ENCODE peak calls at places on chromosomes 1 and 21, in eight cellular contexts. V, A, R, Z, K, W, N and U are unnamed samples.

GRCh38 chr1:62716397-62716796 is 28.2 kb upstream of the DOCK7 start:
- DNase-seq in V (peak), A (no peak), R (no peak), Z (no peak), K (no peak), W (no peak), N (no peak), U (no peak)

GRCh38 chr21:38662224-38662568 is 143.5 kb upstream of the ETS2 start:
- DNase-seq in V (no peak), A (no peak), R (no peak), Z (no peak), K (no peak), W (no peak), N (no peak), U (no peak)

GRCh38 chr1:158371188-158371953 is 17.7 kb downstream of the CD1E start:
- DNase-seq in V (no peak), A (no peak), R (no peak), Z (no peak), K (no peak), W (no peak), N (no peak), U (no peak)

GRCh38 chr1:25977816-25978215 is 20.0 kb downstream of the PAFAH2 start:
- DNase-seq in V (no peak), A (no peak), R (no peak), Z (no peak), K (no peak), W (no peak), N (no peak), U (no peak)

GRCh38 chr1:180193371-180194047 is 36.6 kb upstream of the LHX4 start:
- DNase-seq in V (no peak), A (no peak), R (peak), Z (no peak), K (no peak), W (no peak), N (no peak), U (no peak)

GRCh38 chr1:219833214-219833816 is 95.0 kb downstream of the SLC30A10 start:
- DNase-seq in V (no peak), A (no peak), R (no peak), Z (peak), K (no peak), W (no peak), N (no peak), U (no peak)

GRCh38 chr1:68174173-68175113 is 57.9 kb downstream of the WLS start:
- DNase-seq in V (peak), A (peak), R (peak), Z (no peak), K (peak), W (peak), N (peak), U (no peak)

GRCh38 chr1:107682467-107682866 is 282.5 kb downstream of the VAV3 start:
- DNase-seq in V (peak), A (no peak), R (no peak), Z (no peak), K (no peak), W (no peak), N (no peak), U (no peak)

GRCh38 chr1:15272009-15272781 is 25.2 kb downstream of the FHAD1 start:
- DNase-seq in V (peak), A (peak), R (peak), Z (peak), K (peak), W (peak), N (peak), U (peak)

GRCh38 chr1:49435291-49435690 is 588.5 kb downstream of the AGBL4 start:
- DNase-seq in V (no peak), A (no peak), R (no peak), Z (no peak), K (no peak), W (no peak), N (no peak), U (no peak)

GRCh38 chr1:160260436-160261382 is 1.6 kb downstream of the DCAF8 start:
- DNase-seq in V (peak), A (peak), R (no peak), Z (no peak), K (peak), W (peak), N (peak), U (no peak)

GRCh38 chr1:86154581-86155060 is 2.0 kb downstream of the COL24A1 start:
- DNase-seq in V (no peak), A (no peak), R (no peak), Z (peak), K (peak), W (no peak), N (peak), U (peak)

GRCh38 chr21:22575165-22575584 is 1577.0 kb downstream of the NCAM2 start:
- DNase-seq in V (peak), A (no peak), R (no peak), Z (peak), K (no peak), W (peak), N (no peak), U (no peak)

GRCh38 chr1:63049135-63049534 is 265.2 kb downstream of the ATG4C start:
- DNase-seq in V (no peak), A (no peak), R (no peak), Z (no peak), K (no peak), W (no peak), N (no peak), U (no peak)

GRCh38 chr1:207424570-207425131 is 29.5 kb upstream of the CR2 start:
- DNase-seq in V (no peak), A (no peak), R (no peak), Z (peak), K (no peak), W (no peak), N (no peak), U (no peak)

GRCh38 chr1:57411262-57411661 is 12.6 kb downstream of the DAB1 start:
- DNase-seq in V (peak), A (no peak), R (no peak), Z (peak), K (peak), W (no peak), N (peak), U (no peak)

GRCh38 chr1:27321813-27322568 is at the start of gene TMEM222:
- DNase-seq in V (peak), A (peak), R (peak), Z (peak), K (peak), W (peak), N (peak), U (peak)

GRCh38 chr1:27416387-27417111 is 24.1 kb downstream of the GPR3 start:
- DNase-seq in V (no peak), A (no peak), R (peak), Z (peak), K (peak), W (peak), N (peak), U (no peak)

GRCh38 chr1:6330410-6330827 is 63.1 kb downstream of the ACOT7 start:
- DNase-seq in V (no peak), A (peak), R (no peak), Z (no peak), K (peak), W (no peak), N (peak), U (no peak)

GRCh38 chr1:1758692-1759455 is 19.4 kb downstream of the NADK start:
- DNase-seq in V (peak), A (no peak), R (peak), Z (no peak), K (peak), W (no peak), N (no peak), U (no peak)

GRCh38 chr21:28207776-28208175 is 784.9 kb downstream of the LTN1 start:
- DNase-seq in V (no peak), A (peak), R (no peak), Z (no peak), K (peak), W (no peak), N (peak), U (no peak)

GRCh38 chr1:227428803-227429202 is 110.5 kb upstream of the CDC42BPA start:
- DNase-seq in V (no peak), A (no peak), R (peak), Z (no peak), K (peak), W (no peak), N (peak), U (no peak)

GRCh38 chr1:22342734-22343191 is 108.9 kb upstream of the ZBTB40 start:
- DNase-seq in V (no peak), A (no peak), R (no peak), Z (no peak), K (no peak), W (no peak), N (no peak), U (no peak)

GRCh38 chr21:16196521-16197208 is 466.9 kb downstream of the USP25 start:
- DNase-seq in V (no peak), A (no peak), R (no peak), Z (no peak), K (peak), W (no peak), N (no peak), U (no peak)

GRCh38 chr1:224615861-224616760 is at the start of gene CNIH3:
- DNase-seq in V (peak), A (no peak), R (no peak), Z (peak), K (peak), W (peak), N (peak), U (peak)

GRCh38 chr1:235102993-235103411 is 25.6 kb downstream of the TOMM20 start:
- DNase-seq in V (no peak), A (no peak), R (peak), Z (peak), K (peak), W (no peak), N (no peak), U (no peak)

GRCh38 chr1:25037174-25038074 is 107.3 kb upstream of the RUNX3 start:
- DNase-seq in V (peak), A (no peak), R (peak), Z (peak), K (peak), W (peak), N (peak), U (no peak)

GRCh38 chr1:46300673-46301405 is 2.6 kb downstream of the LRRC41 start:
- DNase-seq in V (no peak), A (no peak), R (no peak), Z (no peak), K (peak), W (no peak), N (peak), U (no peak)

GRCh38 chr1:52693843-52694242 is 4.3 kb downstream of the COA7 start:
- DNase-seq in V (no peak), A (no peak), R (no peak), Z (no peak), K (no peak), W (no peak), N (no peak), U (no peak)

GRCh38 chr1:226630592-226630991 is 82.0 kb downstream of the STUM start:
- DNase-seq in V (no peak), A (no peak), R (no peak), Z (no peak), K (no peak), W (no peak), N (no peak), U (no peak)

GRCh38 chr1:53637726-53638640 is 101.0 kb downstream of the GLIS1 start:
- DNase-seq in V (no peak), A (no peak), R (no peak), Z (peak), K (no peak), W (no peak), N (no peak), U (no peak)

GRCh38 chr1:115883240-115883639 is 42.3 kb upstream of the NHLH2 start:
- DNase-seq in V (no peak), A (no peak), R (no peak), Z (no peak), K (no peak), W (no peak), N (no peak), U (no peak)

GRCh38 chr1:115877511-115877910 is 36.6 kb upstream of the NHLH2 start:
- DNase-seq in V (peak), A (no peak), R (no peak), Z (peak), K (peak), W (no peak), N (no peak), U (no peak)

GRCh38 chr1:115874929-115875328 is 34.0 kb upstream of the NHLH2 start:
- DNase-seq in V (peak), A (no peak), R (no peak), Z (no peak), K (peak), W (no peak), N (peak), U (no peak)

GRCh38 chr1:115880981-115881672 is 40.2 kb upstream of the NHLH2 start:
- DNase-seq in V (no peak), A (no peak), R (no peak), Z (no peak), K (no peak), W (no peak), N (no peak), U (no peak)

GRCh38 chr1:115879977-115880376 is 39.1 kb upstream of the NHLH2 start:
- DNase-seq in V (no peak), A (no peak), R (no peak), Z (peak), K (no peak), W (no peak), N (no peak), U (no peak)
- TF ChIP-seq CTCF in V (no peak), A (no peak), R (no peak), Z (peak), K (no peak), W (peak), N (no peak), U (no peak)

GRCh38 chr1:32020338-32020737 is 6.7 kb downstream of the KHDRBS1 start:
- DNase-seq in V (no peak), A (no peak), R (no peak), Z (no peak), K (no peak), W (no peak), N (no peak), U (no peak)
- TF ChIP-seq CTCF in V (no peak), A (no peak), R (no peak), Z (no peak), K (no peak), W (no peak), N (no peak), U (no peak)

GRCh38 chr1:100988121-100988520 is 37.5 kb downstream of the DPH5 start:
- DNase-seq in V (no peak), A (peak), R (no peak), Z (no peak), K (no peak), W (no peak), N (peak), U (no peak)

GRCh38 chr1:100995196-100995983 is 30.2 kb downstream of the DPH5 start:
- DNase-seq in V (no peak), A (no peak), R (no peak), Z (no peak), K (no peak), W (no peak), N (peak), U (no peak)

DNA sequence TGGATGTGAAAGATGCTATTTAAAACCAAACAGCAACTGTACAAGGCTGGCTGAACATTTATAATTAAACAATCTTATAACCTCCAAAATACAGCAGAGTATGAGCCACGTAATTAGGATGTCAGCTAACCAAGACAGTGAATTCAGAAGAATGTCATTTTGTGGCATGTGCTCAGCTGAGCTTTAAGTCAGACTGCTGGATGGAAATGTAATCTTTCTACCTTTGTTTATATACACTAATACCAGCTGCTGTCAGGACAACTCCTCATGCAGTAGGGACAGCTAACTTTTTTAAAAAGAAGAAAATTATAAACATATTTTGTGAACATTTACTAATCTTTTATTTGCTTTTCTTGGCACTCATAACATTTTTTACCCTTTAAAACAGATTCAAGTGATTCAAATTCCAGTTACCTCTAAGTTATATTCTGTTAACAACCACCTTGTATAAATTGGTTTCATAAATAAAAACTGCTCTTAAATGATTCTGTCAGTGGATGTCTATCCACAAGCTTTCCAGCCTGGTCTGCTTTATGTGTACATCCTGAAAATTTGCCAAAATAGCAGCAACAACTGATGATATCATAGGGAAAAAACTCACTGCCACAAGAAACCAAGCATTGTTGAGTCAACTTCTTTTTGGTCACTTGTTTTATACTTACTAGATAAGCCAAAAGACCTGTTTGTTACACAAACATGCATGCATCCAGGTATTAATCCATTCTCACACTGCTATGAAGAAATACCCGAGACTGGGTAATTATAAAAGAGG is 36.1 kb downstream of the DPH5 start:
- DNase-seq in V (peak), A (peak), R (no peak), Z (no peak), K (peak), W (no peak), N (peak), U (no peak)
- TF ChIP-seq CTCF in V (no peak), A (no peak), R (no peak), Z (no peak), K (no peak), W (no peak), N (no peak), U (no peak)

GRCh38 chr1:3471356-3472087 is 17.1 kb downstream of the ARHGEF16 start:
- DNase-seq in V (peak), A (no peak), R (no peak), Z (peak), K (peak), W (peak), N (peak), U (no peak)
- TF ChIP-seq CTCF in V (no peak), A (peak), R (peak), Z (peak), K (peak), W (peak), N (peak), U (peak)

DNA sequence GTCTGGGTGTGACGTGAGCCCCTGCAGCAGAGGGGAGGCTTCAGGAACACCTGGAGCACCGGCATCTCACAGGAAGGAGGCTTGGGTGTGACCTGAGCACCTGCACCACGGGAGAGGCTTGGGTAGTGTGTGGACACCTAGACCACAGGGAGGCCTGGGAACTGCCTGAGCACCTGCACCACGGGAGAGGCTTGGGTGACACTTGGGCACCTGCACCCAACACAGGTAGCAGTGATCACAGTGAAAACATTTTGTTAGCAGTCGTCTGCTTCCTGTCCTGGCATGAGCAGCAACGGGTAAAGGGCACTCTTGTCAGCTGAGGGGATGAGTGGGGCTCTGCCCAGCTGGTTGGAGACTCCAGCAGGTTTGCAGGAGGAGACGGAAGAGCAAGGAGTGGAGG is 22.4 kb downstream of the LRRC3 start:
- DNase-seq in V (no peak), A (no peak), R (no peak), Z (no peak), K (no peak), W (no peak), N (no peak), U (no peak)
- TF ChIP-seq CTCF in V (no peak), A (no peak), R (no peak), Z (no peak), K (no peak), W (no peak), N (no peak), U (no peak)

GRCh38 chr1:32783851-32784250 is 33.3 kb downstream of the YARS1 start:
- DNase-seq in V (no peak), A (no peak), R (no peak), Z (no peak), K (no peak), W (no peak), N (no peak), U (no peak)

GRCh38 chr1:32782086-32782485 is 35.1 kb downstream of the YARS1 start:
- DNase-seq in V (no peak), A (no peak), R (no peak), Z (peak), K (peak), W (no peak), N (no peak), U (no peak)

GRCh38 chr1:32780005-32780404 is 37.2 kb downstream of the YARS1 start:
- DNase-seq in V (no peak), A (no peak), R (no peak), Z (no peak), K (no peak), W (no peak), N (no peak), U (no peak)

GRCh38 chr1:32779242-32779641 is 37.9 kb downstream of the YARS1 start:
- DNase-seq in V (no peak), A (no peak), R (no peak), Z (no peak), K (no peak), W (no peak), N (no peak), U (no peak)

GRCh38 chr1:32780628-32781267 is 36.4 kb downstream of the YARS1 start:
- DNase-seq in V (peak), A (no peak), R (no peak), Z (no peak), K (peak), W (no peak), N (no peak), U (no peak)
- TF ChIP-seq CTCF in V (no peak), A (no peak), R (no peak), Z (no peak), K (no peak), W (no peak), N (no peak), U (no peak)

DNA sequence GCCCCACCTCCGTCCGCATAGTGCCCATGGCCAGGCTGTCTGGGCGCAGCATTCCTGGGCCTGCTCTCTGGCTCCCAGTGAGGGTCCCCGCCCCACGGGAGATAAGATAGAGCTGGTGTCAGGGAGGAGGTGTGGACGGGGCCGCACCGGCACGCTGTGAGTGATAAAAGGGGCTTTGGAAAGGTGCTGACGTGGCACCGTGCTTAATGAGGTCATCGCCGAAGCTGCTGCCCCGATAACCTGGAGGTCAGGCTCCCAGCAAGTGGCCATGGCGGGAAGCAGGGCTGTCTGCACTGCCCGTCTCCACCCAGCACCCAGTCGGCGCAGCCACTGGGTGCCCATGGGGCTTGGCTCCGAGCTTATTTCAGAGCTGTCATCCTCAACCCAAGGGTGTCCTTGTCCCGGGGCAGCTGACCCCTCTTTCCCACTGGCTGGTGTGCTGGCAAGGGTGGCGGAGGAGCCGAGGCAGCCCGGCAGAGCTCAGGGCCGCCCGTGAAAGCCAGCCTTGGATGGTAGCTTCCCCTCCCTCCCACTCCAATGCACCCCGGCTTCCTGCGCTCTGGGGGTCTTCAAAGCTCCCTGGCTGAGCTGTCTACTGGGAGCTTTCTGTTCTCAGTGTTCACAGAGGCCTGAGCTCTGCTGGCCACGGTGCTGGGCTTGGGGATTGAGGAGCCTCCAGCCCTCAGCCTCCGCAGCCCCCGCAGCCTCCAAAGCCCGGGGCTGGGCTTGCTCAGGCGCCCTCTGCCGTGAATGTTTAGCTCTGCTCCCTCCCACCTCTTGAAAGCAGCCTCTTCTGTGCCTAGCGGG is 105.1 kb upstream of the ARHGEF16 start:
- DNase-seq in V (no peak), A (no peak), R (no peak), Z (peak), K (no peak), W (peak), N (no peak), U (no peak)
- TF ChIP-seq CTCF in V (no peak), A (peak), R (no peak), Z (peak), K (peak), W (peak), N (no peak), U (peak)